ENCODE peak calls at places on chromosomes 6 and 20, in nine cellular contexts. B is sigmoid colon; N is spleen; I is activated CD8-positive, alpha-beta memory T cell treated with anti-CD3 and anti-CD28 coated beads for 48 hours; W is NCI-H1417; X is NCI-H774; U is stimulated activated CD4-positive, alpha-beta T cell treated with anti-CD3 and anti-CD28 coated beads, Interleukin-15, amount 100 ng/mL, for 48 hours; E is tibial nerve; Y is SHP77. G is an unnamed sample.
A peak's percentile ranks its signal among the peaks of the same experiment; 100 is the strongest.

GRCh38 chr6:16398587-16398986 is 160.2 kb downstream of the GMPR start:
- DNase-seq in E (no peak), I (no peak), B (no peak), N (no peak), Y (no peak), X (no peak), W (no peak), U (no peak), G (no peak)

GRCh38 chr6:166775180-166775922 is 148.3 kb upstream of the RPS6KA2 start:
- DNase-seq in I (no peak), U (peak; percentile 39), W (peak; percentile 93), B (no peak), X (peak; percentile 83), E (no peak), Y (peak; percentile 65), N (no peak), G (peak; percentile 39)

GRCh38 chr6:68911811-68912210 is 276.7 kb downstream of the ADGRB3 start:
- DNase-seq in U (no peak), E (no peak), W (no peak), Y (no peak), X (no peak), N (no peak), B (no peak), I (no peak), G (no peak)

GRCh38 chr6:45965007-45965406 is 50.7 kb downstream of the CLIC5 start:
- DNase-seq in W (peak; percentile 38), E (no peak), I (no peak), Y (no peak), B (no peak), N (no peak), X (peak; percentile 25), U (no peak), G (no peak)

GRCh38 chr6:72132851-72133250 is 246.5 kb downstream of the RIMS1 start:
- DNase-seq in X (no peak), I (no peak), E (no peak), N (no peak), Y (no peak), B (no peak), U (no peak), W (no peak), G (no peak)

GRCh38 chr6:20403766-20404640 is 2.3 kb downstream of the E2F3 start:
- DNase-seq in U (peak; percentile 60), Y (no peak), I (no peak), W (peak; percentile 76), B (no peak), E (no peak), X (no peak), N (no peak), G (no peak)

GRCh38 chr6:167849846-167850459 is 23.2 kb downstream of the AFDN start:
- DNase-seq in N (no peak), U (no peak), E (no peak), X (peak; percentile 51), Y (no peak), B (no peak), W (no peak), I (no peak), G (no peak)

GRCh38 chr6:25089442-25089841 is 153.7 kb upstream of the RIPOR2 start:
- DNase-seq in Y (no peak), B (no peak), W (no peak), X (no peak), E (no peak), I (no peak), U (no peak), N (no peak), G (no peak)

GRCh38 chr6:63821442-63821841 is 185.8 kb downstream of the PHF3 start:
- DNase-seq in I (no peak), N (no peak), U (no peak), W (no peak), E (no peak), X (no peak), Y (no peak), B (no peak), G (no peak)

GRCh38 chr6:27260836-27261375 is 13.4 kb downstream of the PRSS16 start:
- DNase-seq in N (no peak), U (no peak), E (no peak), I (no peak), B (no peak), X (no peak), W (no peak), Y (no peak), G (no peak)

GRCh38 chr6:160756871-160757270 is 54.8 kb downstream of the PLG start:
- DNase-seq in Y (no peak), X (no peak), B (no peak), U (no peak), N (no peak), W (no peak), E (no peak), I (no peak), G (no peak)

GRCh38 chr6:79713701-79714322 is 82.7 kb downstream of the SH3BGRL2 start:
- DNase-seq in Y (peak; percentile 33), U (peak; percentile 27), B (no peak), W (peak; percentile 57), N (no peak), X (peak; percentile 64), I (no peak), E (no peak), G (peak; percentile 45)

GRCh38 chr6:135274561-135275293 is 93.6 kb downstream of the MYB start:
- DNase-seq in W (no peak), U (no peak), Y (no peak), E (no peak), I (no peak), B (no peak), N (no peak), X (no peak), G (no peak)

GRCh38 chr6:136989591-136990578 is 54.9 kb downstream of the IL20RA start:
- DNase-seq in E (no peak), W (no peak), N (no peak), I (no peak), U (no peak), B (peak; percentile 74), Y (peak; percentile 78), X (peak; percentile 43), G (no peak)

GRCh38 chr20:60572991-60573390 is 614.8 kb downstream of the CDH26 start:
- DNase-seq in X (peak; percentile 75), W (peak; percentile 96), I (no peak), U (no peak), E (no peak), Y (no peak), N (no peak), B (no peak), G (no peak)

GRCh38 chr6:159109391-159109790 is 59.8 kb upstream of the FNDC1 start:
- DNase-seq in B (no peak), X (no peak), W (no peak), I (no peak), N (no peak), Y (no peak), E (no peak), U (no peak), G (no peak)

GRCh38 chr6:38502423-38502822 is 137.3 kb downstream of the BTBD9 start:
- DNase-seq in W (no peak), N (no peak), Y (no peak), E (no peak), U (no peak), B (no peak), I (no peak), X (no peak), G (no peak)

GRCh38 chr6:30618270-30618787 is 689 bp downstream of the MRPS18B start:
- DNase-seq in E (no peak), W (no peak), X (no peak), N (peak; percentile 52), I (no peak), B (peak; percentile 52), U (no peak), Y (no peak), G (no peak)

GRCh38 chr6:4776493-4776966 is 326 bp downstream of the CDYL start:
- DNase-seq in I (no peak), E (no peak), B (peak; percentile 75), U (no peak), X (peak; percentile 73), Y (no peak), W (peak; percentile 78), N (no peak), G (peak; percentile 47)

GRCh38 chr6:72950114-72950860 is 275.0 kb downstream of the KHDC1L start:
- DNase-seq in N (no peak), I (no peak), B (no peak), Y (no peak), X (no peak), W (no peak), E (no peak), U (no peak), G (no peak)

GRCh38 chr6:22147983-22148797 is 148.6 kb downstream of the PRL start:
- DNase-seq in X (peak; percentile 71), Y (peak; percentile 91), I (no peak), N (no peak), W (peak; percentile 76), U (no peak), E (no peak), B (no peak), G (no peak)

GRCh38 chr20:44215125-44215524 is 4.6 kb upstream of the OSER1 start:
- DNase-seq in U (peak; percentile 64), Y (peak; percentile 57), B (peak; percentile 74), E (no peak), I (peak; percentile 23), W (peak; percentile 69), N (peak; percentile 87), X (peak; percentile 12), G (peak; percentile 51)

GRCh38 chr6:104325341-104326172 is 534.2 kb downstream of the HACE1 start:
- DNase-seq in W (peak; percentile 69), N (no peak), B (no peak), Y (peak; percentile 3), E (no peak), I (no peak), X (peak; percentile 20), U (no peak), G (no peak)

GRCh38 chr20:50558483-50558925 is 48.3 kb downstream of the PTPN1 start:
- DNase-seq in B (no peak), W (no peak), N (no peak), X (no peak), I (no peak), U (no peak), Y (no peak), E (no peak), G (no peak)

G was measured in progenitor cell of endocrine pancreas.